ENCODE peak calls at places on chromosomes 11 and 22, in four cellular contexts. One of them, this sample, is unnamed.

GRCh38 chr11:64765291-64765803 is 5.6 kb upstream of the PYGM start:
- DNase-seq in AG04450: no peak
- DNase-seq in substantia nigra: no peak
- DNase-seq in tibial nerve: no peak
- DNase-seq in this sample: no peak

GRCh38 chr11:57203882-57204281 is 22.1 kb downstream of the LRRC55 start:
- DNase-seq in substantia nigra: no peak
- DNase-seq in AG04450: no peak
- DNase-seq in tibial nerve: no peak
- DNase-seq in this sample: no peak

GRCh38 chr11:3642071-3642951 is 519 bp upstream of the ART5 start:
- DNase-seq in AG04450: peak
- DNase-seq in substantia nigra: no peak
- DNase-seq in tibial nerve: peak
- DNase-seq in this sample: peak

GRCh38 chr11:10990637-10991036 is 132.8 kb upstream of the ZBED5 start:
- DNase-seq in tibial nerve: no peak
- DNase-seq in AG04450: no peak
- DNase-seq in substantia nigra: no peak
- DNase-seq in this sample: no peak

GRCh38 chr22:48486163-48486957 is 1341.3 kb downstream of the BRD1 start:
- DNase-seq in AG04450: no peak
- DNase-seq in substantia nigra: no peak
- DNase-seq in tibial nerve: no peak
- DNase-seq in this sample: no peak

GRCh38 chr22:38957046-38957770 is at the start of gene APOBEC3A:
- DNase-seq in AG04450: no peak
- DNase-seq in tibial nerve: no peak
- DNase-seq in substantia nigra: no peak
- DNase-seq in this sample: no peak

GRCh38 chr11:61338783-61339489 is 5.9 kb downstream of the TKFC start:
- DNase-seq in substantia nigra: no peak
- DNase-seq in tibial nerve: no peak
- DNase-seq in AG04450: no peak
- DNase-seq in this sample: no peak

GRCh38 chr11:45091563-45092392 is 54.7 kb upstream of the PRDM11 start:
- DNase-seq in AG04450: no peak
- DNase-seq in tibial nerve: no peak
- DNase-seq in substantia nigra: no peak
- DNase-seq in this sample: no peak

GRCh38 chr11:3166268-3167142 is 1.4 kb upstream of the OSBPL5 start:
- DNase-seq in substantia nigra: no peak
- DNase-seq in AG04450: no peak
- DNase-seq in tibial nerve: peak
- DNase-seq in this sample: no peak

GRCh38 chr22:50627452-50627913 is 469 bp downstream of the ARSA start:
- DNase-seq in tibial nerve: no peak
- DNase-seq in substantia nigra: no peak
- DNase-seq in AG04450: no peak
- DNase-seq in this sample: no peak

GRCh38 chr11:2465201-2466068 is 20.6 kb downstream of the KCNQ1 start:
- DNase-seq in substantia nigra: no peak
- DNase-seq in tibial nerve: no peak
- DNase-seq in AG04450: no peak
- DNase-seq in this sample: no peak

GRCh38 chr11:61369372-61370348 is 7.5 kb downstream of the TMEM138 start:
- DNase-seq in tibial nerve: peak
- DNase-seq in substantia nigra: peak
- DNase-seq in AG04450: peak
- DNase-seq in this sample: no peak

GRCh38 chr22:19568337-19569311 is 44.4 kb upstream of the CLDN5 start:
- DNase-seq in substantia nigra: no peak
- DNase-seq in AG04450: peak
- DNase-seq in tibial nerve: no peak
- DNase-seq in this sample: no peak

GRCh38 chr22:22037740-22038139 is 55.2 kb upstream of the TOP3B start:
- DNase-seq in tibial nerve: no peak
- DNase-seq in substantia nigra: no peak
- DNase-seq in AG04450: peak
- DNase-seq in this sample: no peak

GRCh38 chr11:84566681-84567080 is 1060.5 kb downstream of the DLG2 start:
- DNase-seq in substantia nigra: no peak
- DNase-seq in tibial nerve: no peak
- DNase-seq in AG04450: no peak
- DNase-seq in this sample: no peak

GRCh38 chr11:12868315-12869073 is 140.6 kb upstream of the RASSF10 start:
- DNase-seq in AG04450: no peak
- DNase-seq in substantia nigra: no peak
- DNase-seq in tibial nerve: no peak
- DNase-seq in this sample: no peak

GRCh38 chr11:14270690-14271542 is 88.1 kb downstream of the RRAS2 start:
- DNase-seq in AG04450: no peak
- DNase-seq in tibial nerve: no peak
- DNase-seq in substantia nigra: no peak
- DNase-seq in this sample: no peak

GRCh38 chr11:128905345-128906184 is 14.4 kb downstream of the KCNJ5 start:
- DNase-seq in AG04450: no peak
- DNase-seq in substantia nigra: no peak
- DNase-seq in tibial nerve: no peak
- DNase-seq in this sample: peak

GRCh38 chr11:32758291-32758690 is 36.2 kb downstream of the CCDC73 start:
- DNase-seq in AG04450: no peak
- DNase-seq in substantia nigra: no peak
- DNase-seq in tibial nerve: no peak
- DNase-seq in this sample: no peak

GRCh38 chr11:2122907-2123627 is 16.1 kb downstream of the IGF2 start:
- DNase-seq in AG04450: no peak
- DNase-seq in substantia nigra: no peak
- DNase-seq in tibial nerve: no peak
- DNase-seq in this sample: no peak

GRCh38 chr11:68872216-68873003 is 30.7 kb upstream of the CPT1A start:
- DNase-seq in tibial nerve: no peak
- DNase-seq in substantia nigra: no peak
- DNase-seq in AG04450: no peak
- DNase-seq in this sample: no peak

DNA sequence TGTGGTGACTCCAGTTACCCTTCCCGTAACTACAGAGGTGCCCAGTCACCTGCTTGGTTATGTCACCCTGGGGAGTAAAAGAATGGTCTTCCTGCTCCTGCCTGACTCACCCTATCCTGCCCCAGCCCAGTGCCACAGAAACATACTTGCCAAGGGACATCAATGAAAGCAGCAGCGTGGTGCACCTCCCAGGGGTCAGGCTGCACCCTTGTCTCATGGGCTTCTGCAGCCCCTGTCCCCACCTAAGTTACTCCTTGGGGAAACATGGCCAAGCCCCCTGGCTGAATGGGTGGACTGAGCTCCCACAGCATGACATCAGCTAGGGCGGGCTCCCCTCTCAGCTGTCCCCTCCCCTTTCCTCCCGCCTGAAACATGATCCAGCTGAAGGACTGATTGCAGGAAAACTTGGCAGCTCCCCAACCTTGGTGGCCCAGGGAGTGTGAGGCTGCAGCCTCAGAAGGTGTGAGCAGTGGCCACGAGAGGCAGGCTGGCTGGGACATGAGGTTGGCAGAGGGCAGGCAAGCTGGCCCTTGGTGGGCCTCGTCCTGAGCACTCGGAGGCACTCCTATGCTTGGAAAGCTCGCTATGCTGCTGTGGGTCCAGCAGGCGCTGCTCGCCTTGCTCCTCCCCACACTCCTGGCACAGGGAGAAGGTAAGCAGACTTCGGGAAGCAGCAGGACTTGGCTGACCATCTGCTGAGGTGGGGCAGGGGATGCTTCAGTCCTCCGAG is at the start of gene HTR3A:
- DNase-seq in substantia nigra: no peak
- DNase-seq in AG04450: no peak
- DNase-seq in tibial nerve: no peak
- DNase-seq in this sample: no peak
- H3K27ac ChIP-seq in substantia nigra: no peak
- H3K27ac ChIP-seq in AG04450: no peak
- H3K27ac ChIP-seq in tibial nerve: no peak
- H3K27ac ChIP-seq in this sample: no peak

GRCh38 chr11:115168686-115169085 is 335.5 kb downstream of the CADM1 start:
- DNase-seq in AG04450: no peak
- DNase-seq in tibial nerve: no peak
- DNase-seq in substantia nigra: no peak
- DNase-seq in this sample: no peak
- H3K27ac ChIP-seq in AG04450: no peak
- H3K27ac ChIP-seq in tibial nerve: no peak
- H3K27ac ChIP-seq in substantia nigra: no peak
- H3K27ac ChIP-seq in this sample: no peak

DNA sequence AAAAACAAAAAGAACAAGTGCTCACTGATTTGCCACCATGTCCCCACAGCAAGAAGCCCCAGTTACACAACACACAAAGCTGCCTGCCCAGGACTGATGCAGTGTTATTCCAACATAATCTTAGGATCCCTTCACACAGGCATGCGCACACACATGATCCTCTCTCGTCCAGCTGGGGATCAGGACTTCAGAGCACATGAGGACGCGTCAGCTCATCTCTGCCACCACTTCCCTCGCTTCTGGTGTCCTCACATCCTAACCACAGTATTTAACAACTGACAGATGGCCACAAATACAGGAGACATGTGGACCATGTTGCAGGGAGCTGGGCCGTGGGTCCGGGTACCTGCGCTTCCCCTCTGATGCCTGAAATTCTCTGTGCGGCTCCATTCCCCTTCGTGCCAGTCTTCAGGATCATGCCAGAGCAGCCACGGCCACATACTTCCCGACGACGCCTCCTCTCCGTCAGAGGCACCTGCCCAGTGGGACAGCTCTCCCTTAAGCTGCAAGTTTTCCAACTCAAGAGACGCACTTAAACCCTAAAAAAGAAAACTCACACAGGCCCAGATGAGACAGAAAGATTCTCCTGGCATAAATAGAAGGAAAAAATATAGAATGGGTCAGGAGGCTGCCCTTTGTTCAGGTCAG is 68.3 kb downstream of the PACSIN2 start:
- DNase-seq in tibial nerve: no peak
- DNase-seq in substantia nigra: no peak
- DNase-seq in AG04450: no peak
- DNase-seq in this sample: no peak
- H3K27ac ChIP-seq in tibial nerve: no peak
- H3K27ac ChIP-seq in substantia nigra: peak
- H3K27ac ChIP-seq in AG04450: no peak
- H3K27ac ChIP-seq in this sample: no peak

GRCh38 chr11:82730286-82730685 is 3.4 kb downstream of the FAM181B start:
- DNase-seq in tibial nerve: no peak
- DNase-seq in AG04450: no peak
- DNase-seq in substantia nigra: no peak
- DNase-seq in this sample: no peak

GRCh38 chr11:82732734-82733443 is 775 bp downstream of the FAM181B start:
- DNase-seq in substantia nigra: no peak
- DNase-seq in AG04450: no peak
- DNase-seq in tibial nerve: no peak
- DNase-seq in this sample: no peak

GRCh38 chr11:82733444-82734119 is at the start of gene FAM181B:
- DNase-seq in tibial nerve: peak
- DNase-seq in substantia nigra: peak
- DNase-seq in AG04450: no peak
- DNase-seq in this sample: peak

GRCh38 chr11:82732348-82732733 is 1.3 kb downstream of the FAM181B start:
- DNase-seq in tibial nerve: no peak
- DNase-seq in AG04450: no peak
- DNase-seq in substantia nigra: no peak
- DNase-seq in this sample: no peak

DNA sequence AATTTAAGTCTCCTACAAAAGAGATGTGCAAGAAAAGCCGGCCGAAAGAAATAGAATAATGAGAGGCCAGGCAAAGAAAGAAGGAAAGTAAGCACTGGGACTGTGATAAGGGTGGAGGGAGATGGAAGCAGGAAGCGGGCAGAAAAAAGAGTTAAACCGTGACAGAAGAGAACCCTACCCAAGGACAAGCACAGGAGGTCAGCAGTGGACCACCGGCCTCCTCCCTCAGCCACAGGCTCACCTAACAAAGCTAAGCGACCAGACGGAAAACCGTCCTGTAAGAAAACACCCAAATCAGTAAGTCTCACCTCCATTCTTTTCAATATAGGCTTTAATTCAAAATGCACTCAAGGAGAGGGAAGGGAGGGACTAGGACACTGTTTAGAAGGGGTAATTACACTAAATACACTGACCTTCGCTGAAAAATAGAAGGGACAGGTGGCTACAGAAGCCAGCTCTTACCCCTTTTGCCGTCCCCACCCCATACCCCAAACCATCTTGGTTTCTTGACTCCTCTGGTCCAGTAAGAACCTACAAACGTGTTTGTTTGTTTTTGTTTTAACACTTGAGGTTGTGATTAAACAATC is 1.9 kb downstream of the FAM181B start:
- DNase-seq in AG04450: no peak
- DNase-seq in substantia nigra: no peak
- DNase-seq in tibial nerve: no peak
- DNase-seq in this sample: no peak
- H3K27ac ChIP-seq in AG04450: no peak
- H3K27ac ChIP-seq in substantia nigra: peak
- H3K27ac ChIP-seq in tibial nerve: peak
- H3K27ac ChIP-seq in this sample: no peak

DNA sequence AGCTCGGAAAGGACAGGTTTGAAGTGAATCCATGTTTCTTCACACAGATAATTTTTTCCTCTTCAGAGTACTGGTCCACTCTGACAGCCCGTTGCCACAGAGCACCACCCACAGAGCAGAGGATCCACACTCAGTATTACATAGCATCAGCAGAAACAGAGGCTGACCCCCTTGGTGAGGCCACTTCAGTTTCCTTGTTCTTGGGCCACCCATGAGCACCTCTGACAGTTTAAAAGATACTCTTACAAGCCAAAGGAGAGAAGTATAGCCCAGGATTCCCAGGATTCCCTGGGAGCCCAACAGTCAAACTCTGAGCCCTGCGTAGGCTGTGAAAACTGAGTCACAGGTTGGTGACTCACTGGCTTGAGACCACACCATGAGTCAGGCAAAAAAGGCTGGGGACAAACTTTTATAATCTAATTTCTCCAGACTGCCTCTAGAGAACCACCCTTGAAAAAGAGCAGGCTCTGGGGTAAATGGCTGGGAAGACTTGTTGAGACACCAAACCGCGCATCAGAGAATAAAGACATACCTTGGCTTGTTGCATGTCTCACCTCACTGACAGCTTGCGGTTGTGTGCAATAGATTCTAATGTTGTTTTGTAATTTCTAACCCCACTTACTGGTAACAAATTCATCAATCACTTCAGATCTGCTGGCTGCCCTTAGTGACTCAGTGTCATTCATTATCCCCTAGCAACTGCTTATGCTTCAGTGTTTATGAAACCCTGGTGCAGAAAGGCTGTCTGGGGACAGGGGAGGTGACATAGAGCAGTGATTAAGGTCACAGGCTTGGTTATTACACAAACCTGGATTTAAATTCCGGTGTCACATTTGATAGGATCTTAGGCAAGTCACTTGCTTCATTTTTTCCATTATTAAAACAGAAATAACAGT is 56.9 kb upstream of the PRSS23 start:
- DNase-seq in AG04450: peak
- DNase-seq in substantia nigra: no peak
- DNase-seq in tibial nerve: no peak
- DNase-seq in this sample: no peak
- H3K27ac ChIP-seq in AG04450: peak
- H3K27ac ChIP-seq in substantia nigra: no peak
- H3K27ac ChIP-seq in tibial nerve: peak
- H3K27ac ChIP-seq in this sample: no peak

This sample was measured in CD4-positive, alpha-beta T cell.